ENCODE peak calls at places on chromosomes 6 and 20, in nine cellular contexts. D, F, G, E, M, N, J, I and A are unnamed samples.

GRCh38 chr6:158174514-158174913 is 6.4 kb downstream of the GTF2H5 start:
- DNase-seq in D (peak; percentile 92), F (no peak), G (no peak), E (no peak), M (no peak), N (no peak), J (no peak), I (no peak), A (no peak)

GRCh38 chr6:77879527-77879926 is 226.7 kb downstream of the MEI4 start:
- DNase-seq in D (no peak), F (no peak), G (no peak), E (no peak), M (no peak), N (no peak), J (no peak), I (no peak), A (no peak)

GRCh38 chr6:14655990-14656640 is 538.5 kb downstream of the CD83 start:
- DNase-seq in D (no peak), F (no peak), G (no peak), E (no peak), M (no peak), N (no peak), J (peak; percentile 15), I (no peak), A (no peak)

GRCh38 chr20:35611482-35611881 is 4.1 kb upstream of the SPAG4 start:
- DNase-seq in D (no peak), F (no peak), G (no peak), E (no peak), M (no peak), N (no peak), J (no peak), I (no peak), A (no peak)

GRCh38 chr6:77337392-77337791 is 125.9 kb downstream of the HTR1B start:
- DNase-seq in D (no peak), F (no peak), G (no peak), E (no peak), M (no peak), N (no peak), J (no peak), I (no peak), A (no peak)

GRCh38 chr20:62162765-62163484 is 19.4 kb downstream of the SS18L1 start:
- DNase-seq in D (no peak), F (no peak), G (no peak), E (no peak), M (no peak), N (no peak), J (no peak), I (no peak), A (no peak)

GRCh38 chr20:38304845-38305447 is 990 bp downstream of the BPI start:
- DNase-seq in D (peak; percentile 65), F (peak; percentile 16), G (peak; percentile 53), E (no peak), M (peak; percentile 26), N (peak; percentile 56), J (no peak), I (no peak), A (no peak)

GRCh38 chr6:14664616-14665315 is 547.2 kb downstream of the CD83 start:
- DNase-seq in D (peak; percentile 50), F (no peak), G (peak; percentile 66), E (no peak), M (no peak), N (peak; percentile 45), J (peak; percentile 21), I (no peak), A (no peak)

GRCh38 chr20:19661717-19662637 is 96.1 kb upstream of the RIN2 start:
- DNase-seq in D (peak; percentile 81), F (peak; percentile 12), G (peak; percentile 77), E (peak; percentile 55), M (peak; percentile 69), N (peak; percentile 60), J (peak; percentile 97), I (no peak), A (no peak)

GRCh38 chr6:46014511-46015118 is 1.0 kb downstream of the CLIC5 start:
- DNase-seq in D (no peak), F (no peak), G (peak; percentile 23), E (peak; percentile 16), M (peak; percentile 47), N (peak; percentile 48), J (peak; percentile 56), I (peak; percentile 5), A (no peak)

GRCh38 chr6:39218868-39219567 is 10.3 kb downstream of the KCNK5 start:
- DNase-seq in D (peak; percentile 21), F (no peak), G (no peak), E (no peak), M (no peak), N (peak; percentile 53), J (no peak), I (no peak), A (no peak)

GRCh38 chr20:62350098-62350628 is 16.9 kb downstream of the LAMA5 start:
- DNase-seq in D (no peak), F (no peak), G (peak; percentile 14), E (peak; percentile 11), M (no peak), N (no peak), J (no peak), I (no peak), A (no peak)

GRCh38 chr6:73177221-73177944 is 47.9 kb downstream of the KHDC1L start:
- DNase-seq in D (no peak), F (no peak), G (no peak), E (no peak), M (no peak), N (no peak), J (no peak), I (no peak), A (no peak)

GRCh38 chr6:142500265-142500786 is 198.5 kb downstream of the ADGRG6 start:
- DNase-seq in D (peak; percentile 80), F (no peak), G (no peak), E (no peak), M (no peak), N (no peak), J (no peak), I (no peak), A (no peak)

GRCh38 chr6:1554241-1554880 is 55.4 kb upstream of the FOXC1 start:
- DNase-seq in D (peak; percentile 49), F (no peak), G (no peak), E (no peak), M (no peak), N (no peak), J (no peak), I (no peak), A (no peak)

GRCh38 chr6:68895929-68896328 is 260.8 kb downstream of the ADGRB3 start:
- DNase-seq in D (no peak), F (no peak), G (no peak), E (no peak), M (no peak), N (no peak), J (no peak), I (no peak), A (no peak)

GRCh38 chr20:57594092-57594911 is 25.9 kb downstream of the ZBP1 start:
- DNase-seq in D (peak; percentile 47), F (peak; percentile 35), G (peak; percentile 80), E (peak; percentile 48), M (peak; percentile 84), N (peak; percentile 58), J (peak; percentile 69), I (peak; percentile 44), A (peak; percentile 24)

GRCh38 chr6:138157986-138158638 is 3.6 kb upstream of the ARFGEF3 start:
- DNase-seq in D (peak; percentile 15), F (no peak), G (no peak), E (no peak), M (no peak), N (no peak), J (no peak), I (no peak), A (no peak)

GRCh38 chr6:111793711-111794111 is 79.5 kb downstream of the FYN start:
- DNase-seq in D (no peak), F (no peak), G (no peak), E (no peak), M (no peak), N (peak; percentile 90), J (peak; percentile 17), I (peak; percentile 23), A (peak; percentile 22)

GRCh38 chr6:54958446-54958845 is 111.9 kb downstream of the FAM83B start:
- DNase-seq in D (no peak), F (no peak), G (no peak), E (no peak), M (no peak), N (no peak), J (no peak), I (no peak), A (no peak)

GRCh38 chr20:49785851-49786174 is 26.8 kb upstream of the SLC9A8 start:
- DNase-seq in D (no peak), F (no peak), G (no peak), E (no peak), M (no peak), N (no peak), J (no peak), I (no peak), A (no peak)

GRCh38 chr20:23048283-23049200 is 930 bp downstream of the THBD start:
- DNase-seq in D (peak; percentile 78), F (no peak), G (peak; percentile 65), E (peak; percentile 66), M (peak; percentile 62), N (no peak), J (no peak), I (no peak), A (no peak)

GRCh38 chr6:150589828-150590227 is 9.9 kb upstream of the PLEKHG1 start:
- DNase-seq in D (no peak), F (no peak), G (no peak), E (no peak), M (no peak), N (no peak), J (no peak), I (no peak), A (no peak)

GRCh38 chr6:13368079-13368478 is 39.7 kb upstream of the TBC1D7 start:
- DNase-seq in D (no peak), F (no peak), G (no peak), E (no peak), M (no peak), N (no peak), J (no peak), I (no peak), A (no peak)

GRCh38 chr20:51318058-51318960 is 224.2 kb downstream of the NFATC2 start:
- DNase-seq in D (peak; percentile 55), F (peak; percentile 19), G (peak; percentile 82), E (peak; percentile 43), M (peak; percentile 84), N (peak; percentile 52), J (peak; percentile 13), I (peak; percentile 22), A (peak; percentile 12)

GRCh38 chr6:112639436-112639835 is 292.3 kb downstream of the RFPL4B start:
- DNase-seq in D (peak; percentile 57), F (no peak), G (no peak), E (no peak), M (no peak), N (no peak), J (no peak), I (no peak), A (no peak)

GRCh38 chr6:146028250-146028789 is 542 bp upstream of the GRM1 start:
- DNase-seq in D (peak; percentile 74), F (peak; percentile 15), G (peak; percentile 34), E (peak; percentile 66), M (peak; percentile 93), N (peak; percentile 56), J (peak; percentile 13), I (peak; percentile 3), A (no peak)

GRCh38 chr6:110116258-110116657 is 63.2 kb downstream of the WASF1 start:
- DNase-seq in D (no peak), F (no peak), G (peak; percentile 20), E (no peak), M (no peak), N (no peak), J (no peak), I (no peak), A (no peak)

GRCh38 chr6:51843470-51844390 is 243.7 kb downstream of the PKHD1 start:
- DNase-seq in D (no peak), F (no peak), G (no peak), E (no peak), M (no peak), N (no peak), J (no peak), I (no peak), A (no peak)

GRCh38 chr6:143727035-143727434 is 49.3 kb downstream of the PHACTR2 start:
- DNase-seq in D (no peak), F (no peak), G (no peak), E (no peak), M (no peak), N (no peak), J (no peak), I (no peak), A (no peak)